ENCODE peak calls at places on chromosomes 13 and 19, in six cellular contexts. One of them, this sample, is unnamed.

GRCh38 chr13:95822303-95822702 is 145.4 kb downstream of the DNAJC3 start:
- DNase-seq in tibial nerve: no peak
- DNase-seq in colonic mucosa: no peak
- DNase-seq in fibroblast of lung: no peak
- DNase-seq in CD4-positive, alpha-beta memory T cell: no peak
- DNase-seq in transverse colon: no peak
- DNase-seq in this sample: no peak

GRCh38 chr13:35789335-35790166 is 313.1 kb upstream of the MAB21L1 start:
- DNase-seq in colonic mucosa: no peak
- DNase-seq in tibial nerve: no peak
- DNase-seq in transverse colon: no peak
- DNase-seq in fibroblast of lung: peak; percentile 43
- DNase-seq in CD4-positive, alpha-beta memory T cell: no peak
- DNase-seq in this sample: no peak

GRCh38 chr13:95206116-95206515 is 95.1 kb downstream of the ABCC4 start:
- DNase-seq in CD4-positive, alpha-beta memory T cell: no peak
- DNase-seq in colonic mucosa: no peak
- DNase-seq in tibial nerve: no peak
- DNase-seq in transverse colon: no peak
- DNase-seq in fibroblast of lung: no peak
- DNase-seq in this sample: no peak

GRCh38 chr13:79194272-79194671 is 211.8 kb downstream of the RBM26 start:
- DNase-seq in fibroblast of lung: no peak
- DNase-seq in colonic mucosa: no peak
- DNase-seq in tibial nerve: no peak
- DNase-seq in transverse colon: peak; percentile 8
- DNase-seq in CD4-positive, alpha-beta memory T cell: peak; percentile 54
- DNase-seq in this sample: no peak

GRCh38 chr13:112955956-112956355 is 13.1 kb upstream of the MCF2L start:
- DNase-seq in CD4-positive, alpha-beta memory T cell: no peak
- DNase-seq in tibial nerve: no peak
- DNase-seq in colonic mucosa: no peak
- DNase-seq in transverse colon: peak; percentile 2
- DNase-seq in fibroblast of lung: no peak
- DNase-seq in this sample: no peak

GRCh38 chr19:2334986-2335846 is 6.7 kb downstream of the SPPL2B start:
- DNase-seq in CD4-positive, alpha-beta memory T cell: no peak
- DNase-seq in transverse colon: no peak
- DNase-seq in fibroblast of lung: no peak
- DNase-seq in tibial nerve: no peak
- DNase-seq in colonic mucosa: no peak
- DNase-seq in this sample: no peak

GRCh38 chr13:55190996-55191395 is 1949.7 kb upstream of the PRR20A start:
- DNase-seq in transverse colon: no peak
- DNase-seq in fibroblast of lung: no peak
- DNase-seq in tibial nerve: no peak
- DNase-seq in colonic mucosa: no peak
- DNase-seq in CD4-positive, alpha-beta memory T cell: no peak
- DNase-seq in this sample: no peak

GRCh38 chr13:25687622-25688225 is 315.9 kb downstream of the ATP8A2 start:
- DNase-seq in transverse colon: peak; percentile 17
- DNase-seq in colonic mucosa: peak; percentile 47
- DNase-seq in tibial nerve: no peak
- DNase-seq in CD4-positive, alpha-beta memory T cell: no peak
- DNase-seq in fibroblast of lung: peak; percentile 35
- DNase-seq in this sample: peak; percentile 58

GRCh38 chr19:30001794-30002193 is 59.8 kb downstream of the URI1 start:
- DNase-seq in transverse colon: no peak
- DNase-seq in fibroblast of lung: peak; percentile 2
- DNase-seq in tibial nerve: no peak
- DNase-seq in colonic mucosa: no peak
- DNase-seq in CD4-positive, alpha-beta memory T cell: no peak
- DNase-seq in this sample: no peak

GRCh38 chr19:49210901-49211451 is 53.4 kb downstream of the TRPM4 start:
- DNase-seq in tibial nerve: no peak
- DNase-seq in colonic mucosa: no peak
- DNase-seq in CD4-positive, alpha-beta memory T cell: no peak
- DNase-seq in transverse colon: no peak
- DNase-seq in fibroblast of lung: no peak
- DNase-seq in this sample: no peak

GRCh38 chr13:83531022-83531421 is 351.3 kb downstream of the SLITRK1 start:
- DNase-seq in transverse colon: no peak
- DNase-seq in colonic mucosa: no peak
- DNase-seq in tibial nerve: no peak
- DNase-seq in CD4-positive, alpha-beta memory T cell: no peak
- DNase-seq in fibroblast of lung: no peak
- DNase-seq in this sample: no peak

GRCh38 chr13:101121608-101122007 is 294.7 kb downstream of the NALCN start:
- DNase-seq in transverse colon: no peak
- DNase-seq in fibroblast of lung: no peak
- DNase-seq in tibial nerve: no peak
- DNase-seq in colonic mucosa: no peak
- DNase-seq in CD4-positive, alpha-beta memory T cell: no peak
- DNase-seq in this sample: no peak

GRCh38 chr13:44048326-44048725 is 168.6 kb downstream of the LACC1 start:
- DNase-seq in fibroblast of lung: no peak
- DNase-seq in tibial nerve: no peak
- DNase-seq in CD4-positive, alpha-beta memory T cell: no peak
- DNase-seq in colonic mucosa: no peak
- DNase-seq in transverse colon: no peak
- DNase-seq in this sample: no peak

GRCh38 chr13:39052944-39053343 is 14.7 kb downstream of the NHLRC3 start:
- DNase-seq in tibial nerve: no peak
- DNase-seq in colonic mucosa: no peak
- DNase-seq in transverse colon: no peak
- DNase-seq in CD4-positive, alpha-beta memory T cell: no peak
- DNase-seq in fibroblast of lung: no peak
- DNase-seq in this sample: no peak

GRCh38 chr13:39056018-39056417 is 17.8 kb downstream of the NHLRC3 start:
- DNase-seq in fibroblast of lung: no peak
- DNase-seq in colonic mucosa: no peak
- DNase-seq in tibial nerve: no peak
- DNase-seq in CD4-positive, alpha-beta memory T cell: no peak
- DNase-seq in transverse colon: no peak
- DNase-seq in this sample: no peak

GRCh38 chr13:39054112-39054511 is 15.9 kb downstream of the NHLRC3 start:
- DNase-seq in transverse colon: no peak
- DNase-seq in colonic mucosa: no peak
- DNase-seq in CD4-positive, alpha-beta memory T cell: no peak
- DNase-seq in tibial nerve: no peak
- DNase-seq in fibroblast of lung: no peak
- DNase-seq in this sample: no peak

GRCh38 chr13:39062004-39062403 is 23.7 kb downstream of the NHLRC3 start:
- DNase-seq in fibroblast of lung: no peak
- DNase-seq in colonic mucosa: no peak
- DNase-seq in transverse colon: no peak
- DNase-seq in CD4-positive, alpha-beta memory T cell: no peak
- DNase-seq in tibial nerve: no peak
- DNase-seq in this sample: no peak

GRCh38 chr13:39058040-39058439 is 19.8 kb downstream of the NHLRC3 start:
- DNase-seq in tibial nerve: no peak
- DNase-seq in CD4-positive, alpha-beta memory T cell: no peak
- DNase-seq in transverse colon: no peak
- DNase-seq in fibroblast of lung: no peak
- DNase-seq in colonic mucosa: no peak
- DNase-seq in this sample: no peak
- H3K4me3 ChIP-seq in tibial nerve: no peak overlapping the region
- H3K4me3 ChIP-seq in CD4-positive, alpha-beta memory T cell: no peak overlapping the region
- H3K4me3 ChIP-seq in transverse colon: no peak overlapping the region
- H3K4me3 ChIP-seq in fibroblast of lung: no peak overlapping the region
- H3K4me3 ChIP-seq in colonic mucosa: no peak overlapping the region
- H3K4me3 ChIP-seq in this sample: no peak overlapping the region

DNA sequence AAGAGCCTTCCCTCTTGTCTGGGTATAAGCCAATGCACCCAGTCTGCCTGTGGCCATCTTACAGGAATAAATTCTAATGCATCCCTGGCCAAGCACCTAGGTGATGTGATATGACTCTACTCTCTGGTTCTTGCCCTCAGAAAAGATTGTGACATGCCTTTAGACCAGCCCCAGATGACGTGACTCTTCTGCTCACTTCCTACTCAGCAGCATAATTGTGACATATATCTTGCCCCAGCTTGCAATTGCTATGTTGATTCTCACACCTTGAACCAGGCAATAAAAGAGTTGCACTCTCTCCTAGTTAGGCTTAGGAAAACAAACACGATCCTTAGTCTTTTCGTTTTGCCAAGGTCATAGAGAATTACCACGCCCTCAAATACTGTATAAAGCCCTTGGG is 13.3 kb upstream of the ZNF726 start:
- DNase-seq in CD4-positive, alpha-beta memory T cell: no peak
- DNase-seq in transverse colon: no peak
- DNase-seq in tibial nerve: no peak
- DNase-seq in colonic mucosa: no peak
- DNase-seq in fibroblast of lung: no peak
- DNase-seq in this sample: no peak
- H3K9me3 ChIP-seq in CD4-positive, alpha-beta memory T cell: no peaks in the 10 kb centered on the region
- H3K9me3 ChIP-seq in transverse colon: peaks cover 12% of the 10 kb centered on the region
- H3K9me3 ChIP-seq in tibial nerve: peaks cover 2% of the 10 kb centered on the region
- H3K9me3 ChIP-seq in colonic mucosa: no peaks in the 10 kb centered on the region
- H3K9me3 ChIP-seq in fibroblast of lung: no peaks in the 10 kb centered on the region
- H3K9me3 ChIP-seq in this sample: no peaks in the 10 kb centered on the region

DNA sequence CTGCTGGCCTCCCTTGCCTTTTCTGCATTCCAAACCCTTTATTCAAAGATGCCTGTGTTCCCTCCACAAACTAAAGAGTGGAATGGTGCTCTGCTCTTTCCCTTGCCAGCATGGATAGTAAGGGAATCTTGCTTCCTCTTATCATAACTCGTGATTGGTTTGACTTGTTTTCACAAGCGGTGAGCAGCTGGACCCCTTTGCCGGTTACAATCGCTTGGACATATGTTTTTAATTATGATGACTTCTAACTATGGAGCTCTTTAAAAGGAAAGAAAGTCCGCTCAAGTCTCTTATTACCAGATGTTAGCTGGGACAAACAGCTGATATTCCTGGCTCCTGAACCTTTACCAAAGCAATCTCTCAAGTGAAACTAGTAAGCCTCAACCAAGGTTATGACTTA is 1094.7 kb downstream of the UQCRFS1 start:
- DNase-seq in fibroblast of lung: peak; percentile 6
- DNase-seq in CD4-positive, alpha-beta memory T cell: no peak
- DNase-seq in transverse colon: no peak
- DNase-seq in tibial nerve: no peak
- DNase-seq in colonic mucosa: no peak
- DNase-seq in this sample: no peak
- H3K36me3 ChIP-seq in fibroblast of lung: no peaks in the 10 kb centered on the region
- H3K36me3 ChIP-seq in CD4-positive, alpha-beta memory T cell: no peaks in the 10 kb centered on the region
- H3K36me3 ChIP-seq in transverse colon: no peaks in the 10 kb centered on the region
- H3K36me3 ChIP-seq in tibial nerve: no peaks in the 10 kb centered on the region
- H3K36me3 ChIP-seq in colonic mucosa: no peaks in the 10 kb centered on the region
- H3K36me3 ChIP-seq in this sample: no peaks in the 10 kb centered on the region

DNA sequence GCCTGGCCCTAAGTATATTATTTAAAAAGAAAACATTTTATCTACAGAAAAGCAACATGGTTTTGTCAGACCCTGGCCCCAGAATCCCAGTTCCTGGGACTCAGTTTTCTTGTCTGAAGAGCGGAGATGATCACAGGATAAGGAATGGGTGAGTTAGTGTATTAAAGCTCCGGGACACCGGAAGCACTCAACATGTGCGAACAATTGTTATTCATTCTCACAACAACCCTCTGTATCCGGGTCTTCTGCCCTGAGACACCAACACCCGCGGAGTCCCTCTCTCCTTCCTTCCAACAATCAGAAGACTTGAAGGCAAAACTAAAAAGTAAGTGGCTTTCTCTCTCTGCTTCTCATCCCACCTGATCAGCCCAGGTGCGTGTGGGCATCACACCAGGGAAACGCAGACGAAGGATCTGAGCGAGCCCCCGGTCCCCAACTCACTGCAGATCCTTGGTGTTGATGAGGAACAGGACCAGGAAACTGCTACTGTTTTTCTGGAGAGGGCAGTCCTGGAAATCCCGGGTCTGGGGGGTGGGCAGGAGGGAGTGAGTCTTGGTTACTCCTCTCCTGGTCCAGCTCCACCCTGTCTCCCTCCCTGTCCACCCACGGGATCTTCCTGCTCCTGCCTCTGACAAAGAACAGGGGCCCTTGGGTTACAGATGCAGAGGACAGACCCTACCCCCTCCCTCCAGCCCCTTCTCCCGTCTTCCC is 2.0 kb downstream of the GPR108 start:
- DNase-seq in colonic mucosa: no peak
- DNase-seq in fibroblast of lung: no peak
- DNase-seq in transverse colon: no peak
- DNase-seq in CD4-positive, alpha-beta memory T cell: no peak
- DNase-seq in tibial nerve: no peak
- DNase-seq in this sample: no peak
- H3K4me3 ChIP-seq in colonic mucosa: no peak overlapping the region
- H3K4me3 ChIP-seq in fibroblast of lung: peak overlapping the region; percentile 85
- H3K4me3 ChIP-seq in transverse colon: no peak overlapping the region
- H3K4me3 ChIP-seq in CD4-positive, alpha-beta memory T cell: peak overlapping the region; percentile 6
- H3K4me3 ChIP-seq in tibial nerve: no peak overlapping the region
- H3K4me3 ChIP-seq in this sample: no peak overlapping the region